ENCODE peak calls at places on chromosomes 5 and 9, in seven cellular contexts. U is progenitor cell of endocrine pancreas; P is WTC11; Z is HT1080; G is occipital lobe; B is activated effector memory CD4-positive, alpha-beta T cell treated with anti-CD3 and anti-CD28 coated beads, Interleukin-2, amount 50 U/mL, for 16 hours; X is stimulated activated CD8-positive, alpha-beta memory T cell treated with anti-CD3 and anti-CD28 coated beads, Interleukin-15, amount 100 ng/mL, for 4 hours. Y is an unnamed sample.

GRCh38 chr5:148708854-148709253 is 54.5 kb upstream of the HTR4 start:
- DNase-seq in B (no peak), G (no peak), Z (peak), X (no peak), P (no peak), U (no peak), Y (no peak)

GRCh38 chr9:20561542-20561941 is 60.8 kb downstream of the MLLT3 start:
- DNase-seq in X (no peak), B (no peak), U (no peak), G (no peak), Z (no peak), P (no peak), Y (no peak)

GRCh38 chr5:9852686-9853085 is 222.5 kb upstream of the TAS2R1 start:
- DNase-seq in G (no peak), P (no peak), U (no peak), Z (no peak), B (no peak), X (no peak), Y (no peak)

GRCh38 chr5:43074987-43075318 is 34.8 kb upstream of the ANXA2R start:
- DNase-seq in P (no peak), Z (no peak), X (no peak), G (no peak), U (no peak), B (no peak), Y (no peak)

GRCh38 chr5:136724161-136724560 is 358.8 kb upstream of the TRPC7 start:
- DNase-seq in P (no peak), U (no peak), X (no peak), Z (no peak), B (no peak), G (no peak), Y (no peak)

GRCh38 chr5:140073296-140073695 is 30.2 kb upstream of the NRG2 start:
- DNase-seq in U (no peak), Z (no peak), B (no peak), G (no peak), X (no peak), P (no peak), Y (no peak)

GRCh38 chr5:63923914-63924313 is 38.3 kb downstream of the HTR1A start:
- DNase-seq in U (no peak), P (no peak), B (no peak), Z (peak), X (no peak), G (no peak), Y (no peak)

GRCh38 chr9:4490705-4491620 is 695 bp downstream of the SLC1A1 start:
- DNase-seq in G (no peak), U (peak), P (peak), Z (no peak), X (no peak), B (no peak), Y (no peak)

GRCh38 chr5:90488791-90489190 is 14.1 kb downstream of the POLR3G start:
- DNase-seq in B (no peak), U (no peak), P (no peak), G (no peak), X (no peak), Z (no peak), Y (no peak)

GRCh38 chr5:27315541-27316282 is 277.3 kb upstream of the CDH9 start:
- DNase-seq in P (peak), G (no peak), X (no peak), B (no peak), Z (peak), U (no peak), Y (no peak)

GRCh38 chr5:128135286-128135685 is 51.7 kb downstream of the SLC12A2 start:
- DNase-seq in X (no peak), G (no peak), B (no peak), Z (no peak), P (no peak), U (no peak), Y (no peak)

GRCh38 chr5:111743993-111744392 is 13.0 kb downstream of the NREP start:
- DNase-seq in P (no peak), X (no peak), U (no peak), G (no peak), B (no peak), Z (no peak), Y (no peak)

GRCh38 chr9:36625006-36625600 is 52.4 kb downstream of the MELK start:
- DNase-seq in P (no peak), X (no peak), Z (peak), U (no peak), B (no peak), G (peak), Y (no peak)

GRCh38 chr5:81698806-81699205 is 52.1 kb downstream of the SSBP2 start:
- DNase-seq in P (no peak), Z (no peak), U (no peak), G (no peak), X (no peak), B (no peak), Y (no peak)

GRCh38 chr5:1255081-1255561 is 29.9 kb downstream of the SLC6A18 start:
- DNase-seq in P (no peak), Z (no peak), U (no peak), X (no peak), B (peak), G (no peak), Y (no peak)

GRCh38 chr9:136311433-136312375 is 7.8 kb upstream of the CCDC187 start:
- DNase-seq in Z (peak), P (no peak), G (no peak), U (no peak), X (no peak), B (no peak), Y (no peak)

GRCh38 chr9:121824651-121825480 is 173.4 kb downstream of the DAB2IP start:
- DNase-seq in X (no peak), U (no peak), Z (no peak), B (peak), P (no peak), G (no peak), Y (peak)

GRCh38 chr5:139635606-139636206 is 12.4 kb upstream of the CXXC5 start:
- DNase-seq in P (peak), X (no peak), U (no peak), G (no peak), Z (peak), B (peak), Y (peak)

GRCh38 chr9:34227445-34227844 is 48.6 kb downstream of the UBAP1 start:
- DNase-seq in U (no peak), G (no peak), X (no peak), P (no peak), B (no peak), Z (no peak), Y (no peak)

GRCh38 chr9:116717150-116717549 is 30.0 kb downstream of the TRIM32 start:
- DNase-seq in B (no peak), Z (no peak), U (no peak), G (no peak), P (no peak), X (no peak), Y (no peak)

GRCh38 chr5:38515081-38515480 is 41.4 kb downstream of the LIFR start:
- DNase-seq in X (no peak), B (no peak), Z (no peak), U (no peak), G (no peak), P (no peak), Y (no peak)

GRCh38 chr9:80004687-80005086 is 432.9 kb downstream of the TLE4 start:
- DNase-seq in P (no peak), B (no peak), Z (no peak), G (no peak), U (no peak), X (no peak), Y (no peak)

GRCh38 chr5:42759456-42759855 is 2.8 kb downstream of the CCDC152 start:
- DNase-seq in X (no peak), P (no peak), U (no peak), B (no peak), Z (peak), G (no peak), Y (no peak)

GRCh38 chr5:7181841-7182240 is 214.1 kb upstream of the ADCY2 start:
- DNase-seq in U (no peak), G (no peak), B (no peak), P (no peak), Z (no peak), X (no peak), Y (no peak)

GRCh38 chr9:136482046-136482792 is 621 bp downstream of the SEC16A start:
- DNase-seq in Z (peak), G (no peak), P (no peak), U (no peak), X (no peak), B (no peak), Y (no peak)

GRCh38 chr9:89917861-89918260 is 313.0 kb downstream of the GADD45G start:
- DNase-seq in Z (no peak), G (no peak), B (no peak), P (no peak), U (no peak), X (no peak), Y (no peak)

GRCh38 chr5:168186289-168187074 is 105.0 kb upstream of the WWC1 start:
- DNase-seq in Z (no peak), B (no peak), U (no peak), G (no peak), P (no peak), X (no peak), Y (no peak)

GRCh38 chr5:98865690-98866089 is 63.1 kb downstream of the CHD1 start:
- DNase-seq in B (no peak), X (no peak), G (no peak), Z (no peak), P (no peak), U (no peak), Y (no peak)

GRCh38 chr5:150780816-150781221 is 2.3 kb downstream of the SMIM3 start:
- DNase-seq in G (no peak), Z (no peak), P (no peak), B (no peak), X (no peak), U (no peak), Y (no peak)

GRCh38 chr9:2641033-2641432 is 19.4 kb downstream of the VLDLR start:
- DNase-seq in B (no peak), X (no peak), P (no peak), G (no peak), U (no peak), Z (no peak), Y (no peak)

GRCh38 chr5:68071731-68072130 is 143.8 kb upstream of the PIK3R1 start:
- DNase-seq in X (no peak), U (no peak), Z (peak), P (no peak), B (no peak), G (no peak), Y (no peak)

GRCh38 chr9:91328186-91328585 is 33.5 kb downstream of the AUH start:
- DNase-seq in B (no peak), U (no peak), P (no peak), G (no peak), Z (no peak), X (no peak), Y (no peak)

GRCh38 chr9:5480919-5481743 is 29.2 kb upstream of the PDCD1LG2 start:
- DNase-seq in U (no peak), P (no peak), G (no peak), B (no peak), X (no peak), Z (no peak), Y (no peak)

GRCh38 chr9:123072407-123072995 is 39.0 kb downstream of the GPR21 start:
- DNase-seq in Z (no peak), B (no peak), P (no peak), X (no peak), G (no peak), U (no peak), Y (no peak)

GRCh38 chr5:57559110-57559635 is 76.6 kb upstream of the ACTBL2 start:
- DNase-seq in G (no peak), U (no peak), X (no peak), P (no peak), Z (no peak), B (no peak), Y (no peak)

GRCh38 chr5:5886812-5887486 is 464.5 kb downstream of the ICE1 start:
- DNase-seq in U (peak), B (peak), P (peak), G (no peak), X (no peak), Z (no peak), Y (no peak)